ENCODE peak calls at places on chromosomes 11 and 22, in six cellular contexts. W, M, K, L, Z and O are unnamed samples.

GRCh38 chr22:19832476-19833108 is 22.1 kb downstream of the GNB1L start:
- DNase-seq in W (no peak), M (no peak), K (no peak), L (no peak), Z (peak), O (no peak)

GRCh38 chr22:23063539-23064380 is 6.6 kb upstream of the GNAZ start:
- DNase-seq in W (no peak), M (peak), K (no peak), L (no peak), Z (peak), O (no peak)

GRCh38 chr22:23161029-23161428 is 15.8 kb downstream of the RAB36 start:
- DNase-seq in W (no peak), M (no peak), K (no peak), L (no peak), Z (no peak), O (no peak)

GRCh38 chr22:37639070-37639760 is at the start of gene SH3BP1:
- DNase-seq in W (peak), M (peak), K (no peak), L (peak), Z (peak), O (no peak)

GRCh38 chr11:61544466-61544865 is 35.9 kb downstream of the LRRC10B start:
- DNase-seq in W (no peak), M (no peak), K (no peak), L (no peak), Z (no peak), O (no peak)

GRCh38 chr11:85464283-85464682 is 162.9 kb downstream of the DLG2 start:
- DNase-seq in W (no peak), M (no peak), K (no peak), L (no peak), Z (no peak), O (no peak)

GRCh38 chr11:31818874-31819331 is 7.8 kb upstream of the PAX6 start:
- DNase-seq in W (no peak), M (peak), K (peak), L (no peak), Z (peak), O (no peak)

GRCh38 chr11:85815186-85815911 is 4.4 kb upstream of the SYTL2 start:
- DNase-seq in W (no peak), M (no peak), K (no peak), L (no peak), Z (no peak), O (peak)

GRCh38 chr11:57277845-57278720 is 41.0 kb upstream of the APLNR start:
- DNase-seq in W (peak), M (peak), K (peak), L (peak), Z (peak), O (peak)

GRCh38 chr11:43681543-43681942 is 1.0 kb downstream of the HSD17B12 start:
- DNase-seq in W (peak), M (no peak), K (no peak), L (peak), Z (no peak), O (peak)

GRCh38 chr22:17477401-17477833 is 85.9 kb upstream of the SLC25A18 start:
- DNase-seq in W (no peak), M (no peak), K (no peak), L (no peak), Z (no peak), O (no peak)

GRCh38 chr11:61888043-61888442 is 3.3 kb downstream of the FADS3 start:
- DNase-seq in W (peak), M (no peak), K (no peak), L (peak), Z (no peak), O (peak)

GRCh38 chr11:33630936-33631748 is 69.5 kb downstream of the C11orf91 start:
- DNase-seq in W (no peak), M (no peak), K (no peak), L (peak), Z (no peak), O (no peak)

GRCh38 chr11:4134844-4135243 is 40.2 kb downstream of the RRM1 start:
- DNase-seq in W (peak), M (no peak), K (no peak), L (no peak), Z (no peak), O (peak)

GRCh38 chr11:2298131-2298794 is 3.5 kb downstream of the C11orf21 start:
- DNase-seq in W (no peak), M (no peak), K (no peak), L (no peak), Z (peak), O (no peak)

GRCh38 chr11:70577258-70577603 is 178.9 kb downstream of the CTTN start:
- DNase-seq in W (no peak), M (no peak), K (no peak), L (no peak), Z (no peak), O (no peak)

GRCh38 chr22:49958961-49959781 is 1.4 kb upstream of the PIM3 start:
- DNase-seq in W (no peak), M (no peak), K (no peak), L (no peak), Z (no peak), O (no peak)

DNA sequence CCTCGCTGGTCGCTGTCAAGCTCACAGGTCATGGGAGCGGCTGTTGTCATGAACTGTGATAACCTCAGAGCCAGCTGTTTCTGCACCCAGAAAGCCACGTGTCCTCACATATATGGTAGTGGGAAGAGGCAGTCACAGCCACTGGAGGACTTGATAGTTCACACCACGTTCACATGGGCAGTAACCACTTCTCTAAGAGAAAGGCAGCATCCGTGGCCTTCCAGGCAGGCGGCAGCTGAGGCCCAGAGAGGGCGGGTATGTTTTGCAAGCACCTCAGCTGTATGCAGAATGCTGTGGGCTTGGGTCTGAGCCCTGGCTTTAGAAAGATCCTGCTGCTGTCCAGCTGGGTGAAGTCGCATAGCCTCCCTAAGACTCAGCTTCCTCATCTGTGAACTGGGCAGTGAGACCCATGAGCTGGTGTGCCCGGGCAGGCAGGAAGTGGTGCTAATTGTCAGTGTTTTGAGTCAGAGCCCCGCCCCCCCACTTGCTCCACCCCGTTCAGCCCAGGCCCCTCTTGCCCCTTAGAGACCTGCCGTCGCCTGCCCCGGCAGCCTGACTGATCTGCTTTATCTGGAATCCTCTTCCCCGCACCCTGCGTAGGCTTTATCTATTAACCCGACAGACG is 13.3 kb downstream of the TTC38 start:
- DNase-seq in W (no peak), M (peak), K (no peak), L (no peak), Z (no peak), O (no peak)
- H3K14ac ChIP-seq in W (no peak), M (no peak), K (no peak), L (no peak), Z (no peak), O (no peak)

DNA sequence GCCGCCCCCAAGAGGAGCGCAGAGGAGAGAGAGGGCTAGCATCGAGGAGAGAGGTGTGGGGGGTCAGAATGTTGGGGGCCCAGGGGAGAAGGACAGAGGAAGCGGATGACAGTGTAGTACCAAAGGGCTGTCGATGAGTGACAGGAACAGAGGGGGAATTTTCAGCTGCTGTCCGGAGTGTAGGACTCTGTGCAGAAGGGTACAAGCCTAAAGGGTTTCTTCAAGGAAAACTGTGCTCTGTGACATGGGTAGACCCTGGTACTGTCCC is 5.3 kb upstream of the NLRP6 start:
- DNase-seq in W (no peak), M (no peak), K (no peak), L (no peak), Z (no peak), O (no peak)
- H3K14ac ChIP-seq in W (no peak), M (no peak), K (no peak), L (no peak), Z (no peak), O (no peak)

GRCh38 chr11:104098555-104098954 is 62.1 kb downstream of the DDI1 start:
- DNase-seq in W (no peak), M (no peak), K (no peak), L (no peak), Z (no peak), O (peak)
- H3K14ac ChIP-seq in W (no peak), M (no peak), K (no peak), L (no peak), Z (no peak), O (no peak)

DNA sequence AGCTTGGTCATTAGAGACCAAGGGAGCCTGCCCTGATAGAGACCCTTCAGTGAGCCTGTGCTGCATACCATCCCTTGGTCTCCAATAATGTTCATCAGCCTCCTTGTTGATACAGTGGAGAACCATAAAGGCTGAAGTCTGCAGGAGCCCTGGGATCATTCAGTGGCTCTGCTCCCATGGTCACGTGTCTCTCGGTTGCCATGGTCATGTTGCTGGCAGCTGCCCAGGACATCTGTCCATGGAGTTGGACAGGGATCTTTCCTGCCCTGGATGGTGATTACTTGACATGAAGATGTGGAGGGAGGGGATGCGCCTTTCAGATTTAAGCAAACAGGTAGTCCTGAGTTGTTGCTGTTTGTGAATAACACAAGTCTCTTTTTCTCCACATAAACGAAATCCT is 38.2 kb downstream of the CYB5R2 start:
- DNase-seq in W (no peak), M (no peak), K (no peak), L (no peak), Z (no peak), O (no peak)
- H3K14ac ChIP-seq in W (no peak), M (no peak), K (no peak), L (no peak), Z (no peak), O (no peak)

DNA sequence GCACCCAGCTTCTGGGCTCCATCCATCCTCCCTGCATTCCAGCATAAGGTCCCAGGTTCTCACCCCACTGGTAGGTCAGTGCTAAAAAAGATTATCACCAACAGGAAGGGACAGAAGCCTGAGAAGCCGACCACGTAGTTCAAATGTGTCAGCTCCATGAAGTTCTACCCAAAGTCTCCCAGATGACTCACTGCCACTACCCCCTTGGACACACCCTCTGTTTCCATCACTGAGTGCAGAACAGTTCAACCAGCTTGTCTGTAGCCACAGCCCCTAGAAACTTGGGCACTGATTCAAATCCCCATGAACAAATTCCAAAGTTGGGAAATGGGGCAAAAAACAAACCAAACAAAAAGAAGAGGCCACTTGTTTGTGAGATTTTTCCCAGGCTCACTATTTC is 24.4 kb upstream of the FLI1 start:
- DNase-seq in W (peak), M (no peak), K (no peak), L (no peak), Z (no peak), O (peak)
- H3K14ac ChIP-seq in W (peak), M (no peak), K (no peak), L (no peak), Z (no peak), O (peak)

GRCh38 chr22:43821606-43822425 is 9.7 kb upstream of the EFCAB6 start:
- DNase-seq in W (no peak), M (peak), K (no peak), L (no peak), Z (peak), O (no peak)
- H3K14ac ChIP-seq in W (peak), M (no peak), K (no peak), L (no peak), Z (no peak), O (no peak)

GRCh38 chr11:72726266-72727220 is 25.7 kb downstream of the ARAP1 start:
- DNase-seq in W (no peak), M (no peak), K (no peak), L (peak), Z (no peak), O (no peak)

GRCh38 chr11:72725731-72726042 is 26.5 kb downstream of the ARAP1 start:
- DNase-seq in W (no peak), M (no peak), K (no peak), L (no peak), Z (no peak), O (no peak)

GRCh38 chr11:72724851-72725730 is 27.1 kb downstream of the ARAP1 start:
- DNase-seq in W (peak), M (peak), K (peak), L (peak), Z (peak), O (peak)

GRCh38 chr11:72730243-72730642 is 22.0 kb downstream of the ARAP1 start:
- DNase-seq in W (no peak), M (peak), K (no peak), L (no peak), Z (no peak), O (no peak)

DNA sequence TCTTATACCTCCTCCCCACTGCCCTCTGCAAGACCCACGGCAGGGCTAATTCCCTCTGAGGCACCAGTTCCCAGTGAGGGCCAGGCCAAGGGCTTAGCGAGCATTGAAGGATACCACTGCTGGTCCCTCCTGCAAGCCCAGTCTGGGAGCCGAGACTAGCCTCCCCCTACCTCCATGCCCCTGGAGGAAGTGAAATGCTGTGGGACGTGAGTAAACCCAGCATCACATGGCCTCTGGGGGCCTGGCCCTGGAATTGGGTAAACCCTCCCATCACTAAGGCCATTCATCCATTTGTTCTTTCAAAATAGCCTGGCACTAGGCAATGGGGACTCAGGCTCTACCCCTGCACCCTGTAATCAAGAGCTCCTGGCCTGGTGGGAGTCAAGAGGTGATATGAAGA is 24.7 kb downstream of the ARAP1 start:
- DNase-seq in W (no peak), M (no peak), K (no peak), L (no peak), Z (no peak), O (no peak)
- H3K14ac ChIP-seq in W (no peak), M (no peak), K (no peak), L (no peak), Z (no peak), O (no peak)

DNA sequence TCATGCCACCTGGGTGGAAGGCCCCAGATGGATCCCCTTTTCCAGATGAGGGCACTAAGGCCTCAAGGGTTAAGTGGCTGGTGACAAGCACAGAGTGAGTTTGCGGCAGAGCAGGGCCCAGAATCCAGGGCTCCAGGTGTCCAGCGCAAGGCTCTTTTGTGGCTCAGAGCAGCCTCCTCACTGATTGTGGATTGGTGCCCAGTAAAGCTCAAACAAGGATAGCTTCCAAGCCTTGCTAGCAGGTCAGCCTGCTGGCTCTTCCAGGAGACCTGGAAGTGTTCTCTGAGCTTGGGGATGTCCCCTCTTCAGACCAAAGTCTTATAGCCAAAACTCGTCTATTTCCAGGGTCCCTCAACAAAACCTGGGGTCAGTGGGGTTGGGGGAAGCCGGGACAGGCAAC is 167.6 kb upstream of the SYT13 start:
- DNase-seq in W (no peak), M (no peak), K (no peak), L (no peak), Z (no peak), O (no peak)
- H3K14ac ChIP-seq in W (no peak), M (no peak), K (no peak), L (no peak), Z (no peak), O (no peak)

GRCh38 chr11:80521592-80521991 is 1080.8 kb upstream of the TENM4 start:
- DNase-seq in W (no peak), M (no peak), K (no peak), L (peak), Z (no peak), O (no peak)
- H3K14ac ChIP-seq in W (no peak), M (no peak), K (no peak), L (no peak), Z (no peak), O (no peak)